ENCODE peak calls at places on chromosomes 6 and 20, in nine cellular contexts. U, P, I, D, H, C, J, T and L are unnamed samples.

GRCh38 chr6:88599561-88599960 is 363.9 kb downstream of the RNGTT start:
- DNase-seq in U (no peak), P (no peak), I (no peak), D (no peak), H (no peak), C (no peak), J (no peak), T (no peak), L (no peak)

GRCh38 chr6:32944265-32944664 is 3.4 kb upstream of the HLA-DMB start:
- DNase-seq in U (peak; percentile 51), P (no peak), I (peak; percentile 45), D (no peak), H (no peak), C (peak; percentile 57), J (no peak), T (no peak), L (no peak)

GRCh38 chr20:53903652-53903987 is 166.8 kb downstream of the BCAS1 start:
- DNase-seq in U (no peak), P (no peak), I (no peak), D (no peak), H (no peak), C (no peak), J (no peak), T (no peak), L (no peak)

GRCh38 chr6:152948150-152948768 is 34.6 kb downstream of the FBXO5 start:
- DNase-seq in U (peak; percentile 22), P (no peak), I (no peak), D (no peak), H (peak; percentile 56), C (no peak), J (peak; percentile 27), T (no peak), L (no peak)

GRCh38 chr6:75893058-75893775 is 144.2 kb downstream of the MYO6 start:
- DNase-seq in U (peak; percentile 18), P (no peak), I (no peak), D (no peak), H (peak; percentile 79), C (no peak), J (no peak), T (no peak), L (peak; percentile 22)

GRCh38 chr6:92701425-92702096 is 717.8 kb downstream of the EPHA7 start:
- DNase-seq in U (no peak), P (no peak), I (no peak), D (no peak), H (no peak), C (no peak), J (peak; percentile 40), T (no peak), L (no peak)

GRCh38 chr6:109478222-109478805 is 4.7 kb downstream of the ZBTB24 start:
- DNase-seq in U (no peak), P (no peak), I (no peak), D (no peak), H (no peak), C (no peak), J (no peak), T (no peak), L (peak; percentile 61)

GRCh38 chr6:84663866-84664265 is 100.5 kb downstream of the TBX18 start:
- DNase-seq in U (no peak), P (no peak), I (no peak), D (no peak), H (no peak), C (no peak), J (no peak), T (no peak), L (no peak)

GRCh38 chr6:42195415-42195814 is 659 bp upstream of the GUCA1B start:
- DNase-seq in U (no peak), P (no peak), I (no peak), D (no peak), H (no peak), C (no peak), J (no peak), T (no peak), L (no peak)

GRCh38 chr6:42194056-42194455 is 700 bp downstream of the GUCA1B start:
- DNase-seq in U (no peak), P (no peak), I (no peak), D (no peak), H (no peak), C (no peak), J (no peak), T (no peak), L (no peak)

GRCh38 chr6:42190784-42191183 is 4.0 kb downstream of the GUCA1B start:
- DNase-seq in U (no peak), P (no peak), I (no peak), D (no peak), H (no peak), C (no peak), J (peak; percentile 55), T (no peak), L (no peak)

GRCh38 chr6:42197574-42198362 is 3.0 kb upstream of the GUCA1B start:
- DNase-seq in U (no peak), P (no peak), I (peak; percentile 4), D (no peak), H (no peak), C (no peak), J (no peak), T (no peak), L (peak; percentile 57)

GRCh38 chr6:42193491-42193894 is 1.3 kb downstream of the GUCA1B start:
- DNase-seq in U (no peak), P (no peak), I (no peak), D (no peak), H (peak; percentile 15), C (no peak), J (no peak), T (no peak), L (no peak)
- H3K4me3 ChIP-seq in U (no peak overlapping the region), P (no peak overlapping the region), I (no peak overlapping the region), D (no peak overlapping the region), H (no peak overlapping the region), C (no peak overlapping the region), J (no peak overlapping the region), T (no peak overlapping the region), L (no peak overlapping the region)

DNA sequence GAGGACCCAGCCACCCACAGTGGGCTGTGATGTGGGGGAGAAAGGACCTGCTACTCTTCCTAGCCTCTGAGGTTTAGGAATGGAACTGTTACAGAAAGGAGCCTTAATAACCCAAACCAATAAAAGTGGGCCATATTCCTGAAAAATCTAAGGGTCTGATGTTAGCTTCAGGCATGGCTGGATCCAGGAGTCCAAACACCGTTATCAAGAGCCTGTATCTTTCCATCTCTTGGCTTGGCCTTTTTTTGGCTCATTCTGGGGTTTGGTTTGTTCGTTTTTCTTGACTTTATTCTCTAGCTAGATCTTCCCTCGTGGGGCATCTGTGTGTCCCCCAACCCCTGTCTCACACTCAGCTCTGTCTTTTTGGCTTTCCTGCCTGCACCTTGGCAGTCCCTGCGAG is 38.7 kb downstream of the CDH4 start:
- DNase-seq in U (no peak), P (no peak), I (no peak), D (no peak), H (no peak), C (no peak), J (no peak), T (no peak), L (no peak)
- H3K27me3 ChIP-seq in U (no peaks in the 10 kb centered on the region), P (no peaks in the 10 kb centered on the region), I (peaks cover 41% of the 10 kb centered on the region), D (peaks cover 8% of the 10 kb centered on the region), H (no peaks in the 10 kb centered on the region), C (no peaks in the 10 kb centered on the region), J (no peaks in the 10 kb centered on the region), T (no peaks in the 10 kb centered on the region), L (no peaks in the 10 kb centered on the region)

GRCh38 chr20:33675127-33675954 is 1.1 kb upstream of the NECAB3 start:
- DNase-seq in U (no peak), P (peak; percentile 87), I (no peak), D (no peak), H (no peak), C (no peak), J (no peak), T (no peak), L (no peak)

GRCh38 chr20:33676121-33676520 is 1.9 kb upstream of the NECAB3 start:
- DNase-seq in U (no peak), P (no peak), I (no peak), D (no peak), H (no peak), C (no peak), J (no peak), T (no peak), L (no peak)

GRCh38 chr20:33674294-33675126 is at the start of gene NECAB3:
- DNase-seq in U (peak; percentile 61), P (peak; percentile 92), I (peak; percentile 90), D (peak; percentile 92), H (peak; percentile 94), C (peak; percentile 87), J (peak; percentile 90), T (no peak), L (no peak)

GRCh38 chr20:33677991-33678431 is 3.8 kb upstream of the NECAB3 start:
- DNase-seq in U (no peak), P (no peak), I (no peak), D (no peak), H (no peak), C (no peak), J (peak; percentile 71), T (no peak), L (no peak)

GRCh38 chr20:33676652-33677645 is 2.7 kb upstream of the NECAB3 start:
- DNase-seq in U (no peak), P (no peak), I (no peak), D (no peak), H (no peak), C (no peak), J (no peak), T (no peak), L (no peak)
- H3K36me3 ChIP-seq in U (no peaks in the 10 kb centered on the region), P (no peaks in the 10 kb centered on the region), I (peaks cover 4% of the 10 kb centered on the region), D (no peaks in the 10 kb centered on the region), H (no peaks in the 10 kb centered on the region), C (no peaks in the 10 kb centered on the region), J (peaks cover 58% of the 10 kb centered on the region), T (no peaks in the 10 kb centered on the region), L (no peaks in the 10 kb centered on the region)

GRCh38 chr20:63076421-63076820 is 69.7 kb upstream of the BHLHE23 start:
- DNase-seq in U (no peak), P (no peak), I (no peak), D (peak; percentile 15), H (no peak), C (peak; percentile 15), J (no peak), T (no peak), L (no peak)

GRCh38 chr20:63074631-63075030 is 67.9 kb upstream of the BHLHE23 start:
- DNase-seq in U (no peak), P (peak; percentile 25), I (no peak), D (peak; percentile 26), H (no peak), C (no peak), J (no peak), T (no peak), L (no peak)

GRCh38 chr20:63079971-63080370 is 73.2 kb upstream of the BHLHE23 start:
- DNase-seq in U (no peak), P (peak; percentile 25), I (no peak), D (peak; percentile 26), H (no peak), C (peak; percentile 9), J (no peak), T (no peak), L (no peak)

GRCh38 chr20:63080411-63080810 is 73.6 kb upstream of the BHLHE23 start:
- DNase-seq in U (no peak), P (peak; percentile 51), I (no peak), D (peak; percentile 52), H (no peak), C (peak; percentile 23), J (peak; percentile 3), T (no peak), L (no peak)

DNA sequence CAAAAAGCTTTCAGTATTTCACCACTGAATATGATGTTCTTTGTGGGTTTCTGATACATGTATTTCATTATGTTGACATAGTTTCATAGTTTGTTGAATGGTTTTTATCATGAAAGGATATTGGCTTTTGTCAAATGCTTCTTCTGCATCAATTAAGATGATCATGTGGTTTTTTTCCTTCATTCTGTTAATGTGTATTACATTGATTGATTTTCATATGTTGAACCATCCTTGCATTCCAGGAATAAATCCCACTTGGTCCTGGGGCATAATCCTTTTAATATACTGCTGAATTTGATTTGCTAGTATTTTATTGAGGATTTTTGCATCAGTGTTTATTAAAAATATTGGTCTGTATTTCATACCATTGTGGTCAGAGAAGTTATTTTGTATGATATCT is 70.9 kb upstream of the BHLHE23 start:
- DNase-seq in U (no peak), P (no peak), I (no peak), D (no peak), H (no peak), C (no peak), J (no peak), T (no peak), L (no peak)
- H3K4me3 ChIP-seq in U (no peak overlapping the region), P (no peak overlapping the region), I (no peak overlapping the region), D (no peak overlapping the region), H (no peak overlapping the region), C (no peak overlapping the region), J (no peak overlapping the region), T (no peak overlapping the region), L (no peak overlapping the region)